ENCODE peak calls at places on chromosomes 3 and 15, in six cellular contexts. One of them, this sample, is unnamed.

GRCh38 chr3:35974872-35975271 is 335.5 kb downstream of the ARPP21 start:
- DNase-seq in WTC11: no peak
- DNase-seq in neural crest cell: no peak
- DNase-seq in upper lobe of right lung: no peak
- DNase-seq in CD8-positive, alpha-beta T cell: no peak
- DNase-seq in fibroblast of lung: no peak
- DNase-seq in this sample: no peak

GRCh38 chr3:15074500-15074899 is 9.4 kb upstream of the MRPS25 start:
- DNase-seq in WTC11: no peak
- DNase-seq in neural crest cell: no peak
- DNase-seq in upper lobe of right lung: no peak
- DNase-seq in CD8-positive, alpha-beta T cell: no peak
- DNase-seq in fibroblast of lung: no peak
- DNase-seq in this sample: no peak

GRCh38 chr3:196654691-196655090 is 15.2 kb downstream of the NRROS start:
- DNase-seq in WTC11: no peak
- DNase-seq in neural crest cell: no peak
- DNase-seq in upper lobe of right lung: peak; percentile 30
- DNase-seq in CD8-positive, alpha-beta T cell: no peak
- DNase-seq in fibroblast of lung: peak; percentile 12
- DNase-seq in this sample: no peak

GRCh38 chr15:89161666-89162065 is 59.7 kb downstream of the RLBP1 start:
- DNase-seq in WTC11: no peak
- DNase-seq in neural crest cell: no peak
- DNase-seq in upper lobe of right lung: no peak
- DNase-seq in CD8-positive, alpha-beta T cell: no peak
- DNase-seq in fibroblast of lung: no peak
- DNase-seq in this sample: no peak

GRCh38 chr3:69747511-69748248 is 8.4 kb downstream of the MITF start:
- DNase-seq in WTC11: no peak
- DNase-seq in neural crest cell: no peak
- DNase-seq in upper lobe of right lung: no peak
- DNase-seq in CD8-positive, alpha-beta T cell: no peak
- DNase-seq in fibroblast of lung: peak; percentile 56
- DNase-seq in this sample: no peak

GRCh38 chr3:177934001-177934891 is 602.0 kb upstream of the KCNMB2 start:
- DNase-seq in WTC11: no peak
- DNase-seq in neural crest cell: no peak
- DNase-seq in upper lobe of right lung: no peak
- DNase-seq in CD8-positive, alpha-beta T cell: no peak
- DNase-seq in fibroblast of lung: peak; percentile 27
- DNase-seq in this sample: no peak

GRCh38 chr3:52372822-52373504 is 56.8 kb downstream of the DNAH1 start:
- DNase-seq in WTC11: peak; percentile 78
- DNase-seq in neural crest cell: peak; percentile 28
- DNase-seq in upper lobe of right lung: peak; percentile 76
- DNase-seq in CD8-positive, alpha-beta T cell: no peak
- DNase-seq in fibroblast of lung: no peak
- DNase-seq in this sample: no peak

GRCh38 chr15:97692317-97693015 is 268.0 kb upstream of the ARRDC4 start:
- DNase-seq in WTC11: no peak
- DNase-seq in neural crest cell: no peak
- DNase-seq in upper lobe of right lung: no peak
- DNase-seq in CD8-positive, alpha-beta T cell: no peak
- DNase-seq in fibroblast of lung: no peak
- DNase-seq in this sample: no peak

GRCh38 chr3:107430214-107431047 is 53.2 kb downstream of the CCDC54 start:
- DNase-seq in WTC11: no peak
- DNase-seq in neural crest cell: no peak
- DNase-seq in upper lobe of right lung: no peak
- DNase-seq in CD8-positive, alpha-beta T cell: no peak
- DNase-seq in fibroblast of lung: peak; percentile 61
- DNase-seq in this sample: no peak

GRCh38 chr3:115436767-115437301 is 186.5 kb upstream of the GAP43 start:
- DNase-seq in WTC11: peak; percentile 12
- DNase-seq in neural crest cell: no peak
- DNase-seq in upper lobe of right lung: no peak
- DNase-seq in CD8-positive, alpha-beta T cell: no peak
- DNase-seq in fibroblast of lung: peak; percentile 94
- DNase-seq in this sample: no peak
- TF ChIP-seq CTCF in WTC11: no peak
- TF ChIP-seq CTCF in neural crest cell: no peak
- TF ChIP-seq CTCF in upper lobe of right lung: no peak
- TF ChIP-seq CTCF in CD8-positive, alpha-beta T cell: no peak
- TF ChIP-seq CTCF in fibroblast of lung: peak; percentile 62
- TF ChIP-seq CTCF in this sample: no peak

GRCh38 chr15:33086500-33087141 is 107.9 kb downstream of the FMN1 start:
- DNase-seq in WTC11: no peak
- DNase-seq in neural crest cell: no peak
- DNase-seq in upper lobe of right lung: no peak
- DNase-seq in CD8-positive, alpha-beta T cell: no peak
- DNase-seq in fibroblast of lung: peak; percentile 93
- DNase-seq in this sample: no peak
- TF ChIP-seq CTCF in WTC11: no peak
- TF ChIP-seq CTCF in neural crest cell: peak; percentile 72
- TF ChIP-seq CTCF in upper lobe of right lung: peak; percentile 56
- TF ChIP-seq CTCF in CD8-positive, alpha-beta T cell: peak; percentile 23
- TF ChIP-seq CTCF in fibroblast of lung: peak; percentile 64
- TF ChIP-seq CTCF in this sample: peak; percentile 62

DNA sequence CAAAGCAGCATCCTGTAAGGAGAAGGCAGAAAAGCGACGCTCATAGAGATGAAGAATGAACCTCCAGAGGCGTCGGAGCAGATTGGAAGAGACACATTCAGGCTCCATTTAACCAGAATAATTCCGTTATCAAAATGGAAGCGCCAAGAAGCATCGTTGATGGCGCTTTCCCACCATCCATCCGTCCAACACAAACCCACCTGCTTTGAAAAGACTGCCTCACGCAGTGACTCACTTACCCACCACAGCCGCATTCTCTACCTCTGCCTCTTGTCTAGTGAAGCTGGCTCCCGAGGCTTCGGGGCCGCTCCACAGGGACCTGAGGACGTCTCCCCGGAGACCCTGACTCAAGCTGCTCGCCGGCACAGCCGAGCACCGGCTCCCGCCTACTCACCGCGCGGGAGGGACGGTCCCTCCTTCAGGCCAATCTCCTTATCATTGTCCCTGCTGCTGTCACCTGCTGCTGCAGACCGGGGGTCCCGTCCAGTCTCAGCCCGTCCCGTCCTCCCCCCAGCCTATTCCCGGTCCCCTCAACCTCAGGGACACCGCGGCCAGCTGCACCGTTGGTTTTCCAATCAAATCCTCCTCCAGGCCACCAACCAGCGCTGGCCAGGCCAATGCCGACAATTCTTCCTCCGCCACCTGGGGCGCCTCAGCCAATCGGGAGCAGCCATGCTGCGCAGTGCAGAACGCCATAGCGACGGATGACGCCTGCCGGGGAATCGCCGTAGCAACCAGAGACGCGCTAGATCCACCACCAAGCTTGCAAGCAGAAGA is at the start of gene NEK10:
- DNase-seq in WTC11: peak; percentile 97
- DNase-seq in neural crest cell: peak; percentile 91
- DNase-seq in upper lobe of right lung: peak; percentile 95
- DNase-seq in CD8-positive, alpha-beta T cell: peak; percentile 94
- DNase-seq in fibroblast of lung: peak; percentile 90
- DNase-seq in this sample: peak; percentile 86
- TF ChIP-seq CTCF in WTC11: no peak
- TF ChIP-seq CTCF in neural crest cell: no peak
- TF ChIP-seq CTCF in upper lobe of right lung: no peak
- TF ChIP-seq CTCF in CD8-positive, alpha-beta T cell: no peak
- TF ChIP-seq CTCF in fibroblast of lung: no peak
- TF ChIP-seq CTCF in this sample: peak; percentile 14

GRCh38 chr3:76369170-76369569 is 583.8 kb upstream of the ZNF717 start:
- DNase-seq in WTC11: no peak
- DNase-seq in neural crest cell: no peak
- DNase-seq in upper lobe of right lung: no peak
- DNase-seq in CD8-positive, alpha-beta T cell: no peak
- DNase-seq in fibroblast of lung: peak; percentile 59
- DNase-seq in this sample: no peak
- TF ChIP-seq CTCF in WTC11: no peak
- TF ChIP-seq CTCF in neural crest cell: peak; percentile 20
- TF ChIP-seq CTCF in upper lobe of right lung: no peak
- TF ChIP-seq CTCF in CD8-positive, alpha-beta T cell: no peak
- TF ChIP-seq CTCF in fibroblast of lung: peak; percentile 56
- TF ChIP-seq CTCF in this sample: no peak

GRCh38 chr3:193574488-193575072 is 18.4 kb upstream of the OPA1 start:
- DNase-seq in WTC11: no peak
- DNase-seq in neural crest cell: no peak
- DNase-seq in upper lobe of right lung: no peak
- DNase-seq in CD8-positive, alpha-beta T cell: no peak
- DNase-seq in fibroblast of lung: no peak
- DNase-seq in this sample: no peak

GRCh38 chr3:193573403-193573802 is 18.7 kb upstream of the ATP13A4 start:
- DNase-seq in WTC11: no peak
- DNase-seq in neural crest cell: no peak
- DNase-seq in upper lobe of right lung: no peak
- DNase-seq in CD8-positive, alpha-beta T cell: no peak
- DNase-seq in fibroblast of lung: no peak
- DNase-seq in this sample: no peak

GRCh38 chr3:193569119-193569518 is 14.4 kb upstream of the ATP13A4 start:
- DNase-seq in WTC11: no peak
- DNase-seq in neural crest cell: no peak
- DNase-seq in upper lobe of right lung: no peak
- DNase-seq in CD8-positive, alpha-beta T cell: no peak
- DNase-seq in fibroblast of lung: no peak
- DNase-seq in this sample: no peak

GRCh38 chr3:193572426-193572908 is 17.8 kb upstream of the ATP13A4 start:
- DNase-seq in WTC11: peak; percentile 65
- DNase-seq in neural crest cell: peak; percentile 57
- DNase-seq in upper lobe of right lung: no peak
- DNase-seq in CD8-positive, alpha-beta T cell: peak; percentile 52
- DNase-seq in fibroblast of lung: peak; percentile 70
- DNase-seq in this sample: peak; percentile 42
- TF ChIP-seq CTCF in WTC11: peak; percentile 47
- TF ChIP-seq CTCF in neural crest cell: peak; percentile 95
- TF ChIP-seq CTCF in upper lobe of right lung: peak; percentile 79
- TF ChIP-seq CTCF in CD8-positive, alpha-beta T cell: peak; percentile 68
- TF ChIP-seq CTCF in fibroblast of lung: peak; percentile 90
- TF ChIP-seq CTCF in this sample: peak; percentile 87

GRCh38 chr3:116306720-116307119 is 138.6 kb downstream of the LSAMP start:
- DNase-seq in WTC11: no peak
- DNase-seq in neural crest cell: no peak
- DNase-seq in upper lobe of right lung: no peak
- DNase-seq in CD8-positive, alpha-beta T cell: no peak
- DNase-seq in fibroblast of lung: no peak
- DNase-seq in this sample: no peak
- TF ChIP-seq CTCF in WTC11: no peak
- TF ChIP-seq CTCF in neural crest cell: peak; percentile 48
- TF ChIP-seq CTCF in upper lobe of right lung: no peak
- TF ChIP-seq CTCF in CD8-positive, alpha-beta T cell: no peak
- TF ChIP-seq CTCF in fibroblast of lung: peak; percentile 14
- TF ChIP-seq CTCF in this sample: no peak

DNA sequence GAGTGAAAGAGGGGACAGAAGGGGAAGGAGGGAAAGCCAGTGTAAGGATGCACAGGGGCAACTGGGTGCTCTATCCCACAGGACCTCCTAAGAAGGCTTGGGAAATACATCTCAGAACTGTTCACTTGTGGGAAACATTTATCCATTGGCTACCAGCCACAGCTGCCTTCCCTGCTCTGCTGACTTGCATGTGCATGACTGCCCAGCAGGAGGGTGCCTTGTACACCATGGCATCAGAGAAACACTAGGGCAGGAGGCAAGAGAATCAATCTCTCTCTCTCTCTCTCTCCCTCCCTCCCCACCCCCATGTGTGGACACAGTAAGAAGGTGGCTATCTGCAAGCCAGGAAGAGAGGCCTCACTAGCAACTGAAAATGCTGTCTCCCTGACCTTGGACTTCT is 62.9 kb upstream of the ZBTB38 start:
- DNase-seq in WTC11: no peak
- DNase-seq in neural crest cell: no peak
- DNase-seq in upper lobe of right lung: no peak
- DNase-seq in CD8-positive, alpha-beta T cell: no peak
- DNase-seq in fibroblast of lung: peak; percentile 71
- DNase-seq in this sample: no peak
- TF ChIP-seq CTCF in WTC11: no peak
- TF ChIP-seq CTCF in neural crest cell: peak; percentile 15
- TF ChIP-seq CTCF in upper lobe of right lung: no peak
- TF ChIP-seq CTCF in CD8-positive, alpha-beta T cell: no peak
- TF ChIP-seq CTCF in fibroblast of lung: peak; percentile 44
- TF ChIP-seq CTCF in this sample: no peak

GRCh38 chr15:78418681-78419080 is 19.3 kb upstream of the IREB2 start:
- DNase-seq in WTC11: no peak
- DNase-seq in neural crest cell: no peak
- DNase-seq in upper lobe of right lung: no peak
- DNase-seq in CD8-positive, alpha-beta T cell: no peak
- DNase-seq in fibroblast of lung: no peak
- DNase-seq in this sample: no peak

GRCh38 chr15:78419331-78419730 is 18.7 kb upstream of the IREB2 start:
- DNase-seq in WTC11: no peak
- DNase-seq in neural crest cell: no peak
- DNase-seq in upper lobe of right lung: no peak
- DNase-seq in CD8-positive, alpha-beta T cell: no peak
- DNase-seq in fibroblast of lung: no peak
- DNase-seq in this sample: no peak

GRCh38 chr15:78418239-78418638 is 19.8 kb upstream of the IREB2 start:
- DNase-seq in WTC11: no peak
- DNase-seq in neural crest cell: no peak
- DNase-seq in upper lobe of right lung: no peak
- DNase-seq in CD8-positive, alpha-beta T cell: no peak
- DNase-seq in fibroblast of lung: no peak
- DNase-seq in this sample: no peak

GRCh38 chr15:78414608-78415250 is 23.3 kb upstream of the IREB2 start:
- DNase-seq in WTC11: no peak
- DNase-seq in neural crest cell: no peak
- DNase-seq in upper lobe of right lung: no peak
- DNase-seq in CD8-positive, alpha-beta T cell: no peak
- DNase-seq in fibroblast of lung: no peak
- DNase-seq in this sample: no peak

DNA sequence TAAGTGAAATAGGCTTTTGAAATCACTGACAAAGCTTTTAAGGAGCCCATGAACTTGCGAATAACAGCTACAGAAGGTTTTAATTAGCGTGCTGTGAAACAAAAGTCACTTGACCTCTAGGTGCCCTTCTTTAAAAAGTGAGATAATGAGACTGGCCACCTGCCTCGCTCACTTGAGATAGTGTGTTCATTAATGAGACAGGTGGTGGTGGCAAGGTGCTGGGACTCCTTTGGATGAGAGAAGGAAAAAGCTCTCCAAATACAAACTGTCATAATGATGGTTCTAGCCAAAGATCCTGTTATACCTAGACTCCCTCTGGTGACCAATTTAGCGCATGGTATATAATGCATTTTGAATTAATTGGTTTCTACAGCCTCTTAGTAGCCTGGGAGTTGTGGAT is 22.7 kb upstream of the IREB2 start:
- DNase-seq in WTC11: no peak
- DNase-seq in neural crest cell: no peak
- DNase-seq in upper lobe of right lung: no peak
- DNase-seq in CD8-positive, alpha-beta T cell: no peak
- DNase-seq in fibroblast of lung: peak; percentile 30
- DNase-seq in this sample: no peak
- TF ChIP-seq CTCF in WTC11: no peak
- TF ChIP-seq CTCF in neural crest cell: peak; percentile 60
- TF ChIP-seq CTCF in upper lobe of right lung: peak; percentile 16
- TF ChIP-seq CTCF in CD8-positive, alpha-beta T cell: no peak
- TF ChIP-seq CTCF in fibroblast of lung: peak; percentile 36
- TF ChIP-seq CTCF in this sample: peak; percentile 43

This sample was measured in progenitor cell of endocrine pancreas.